ENCODE peak calls at places on chromosomes 13 and 19, in seven cellular contexts. One of them, this sample, is unnamed.

GRCh38 chr13:80131204-80131603 is 209.7 kb downstream of the SPRY2 start:
- DNase-seq in lower lobe of right lung: peak
- DNase-seq in heart right ventricle: peak
- DNase-seq in left ventricle myocardium inferior: peak
- DNase-seq in GM12865: no peak
- DNase-seq in transverse colon: peak
- DNase-seq in foreskin fibroblast: peak
- DNase-seq in this sample: peak

GRCh38 chr13:26497991-26498423 is 59.5 kb upstream of the WASF3 start:
- DNase-seq in lower lobe of right lung: no peak
- DNase-seq in heart right ventricle: no peak
- DNase-seq in foreskin fibroblast: peak
- DNase-seq in transverse colon: no peak
- DNase-seq in left ventricle myocardium inferior: no peak
- DNase-seq in GM12865: no peak
- DNase-seq in this sample: no peak

GRCh38 chr19:17240062-17240854 is 5.5 kb downstream of the NR2F6 start:
- DNase-seq in lower lobe of right lung: no peak
- DNase-seq in GM12865: no peak
- DNase-seq in transverse colon: peak
- DNase-seq in foreskin fibroblast: no peak
- DNase-seq in heart right ventricle: no peak
- DNase-seq in left ventricle myocardium inferior: no peak
- DNase-seq in this sample: no peak

GRCh38 chr19:45791744-45792481 is 732 bp downstream of the DMWD start:
- DNase-seq in transverse colon: no peak
- DNase-seq in heart right ventricle: no peak
- DNase-seq in lower lobe of right lung: no peak
- DNase-seq in left ventricle myocardium inferior: no peak
- DNase-seq in GM12865: peak
- DNase-seq in foreskin fibroblast: no peak
- DNase-seq in this sample: no peak

GRCh38 chr19:18340237-18340989 is at the start of gene PGPEP1:
- DNase-seq in GM12865: peak
- DNase-seq in left ventricle myocardium inferior: peak
- DNase-seq in lower lobe of right lung: peak
- DNase-seq in foreskin fibroblast: peak
- DNase-seq in heart right ventricle: peak
- DNase-seq in transverse colon: peak
- DNase-seq in this sample: peak

GRCh38 chr13:79767126-79767525 is 286.2 kb downstream of the NDFIP2 start:
- DNase-seq in foreskin fibroblast: no peak
- DNase-seq in heart right ventricle: no peak
- DNase-seq in transverse colon: no peak
- DNase-seq in left ventricle myocardium inferior: no peak
- DNase-seq in GM12865: no peak
- DNase-seq in lower lobe of right lung: no peak
- DNase-seq in this sample: no peak

GRCh38 chr13:111027481-111028439 is 87.3 kb upstream of the ARHGEF7 start:
- DNase-seq in lower lobe of right lung: no peak
- DNase-seq in left ventricle myocardium inferior: no peak
- DNase-seq in transverse colon: no peak
- DNase-seq in heart right ventricle: no peak
- DNase-seq in foreskin fibroblast: peak
- DNase-seq in GM12865: no peak
- DNase-seq in this sample: no peak

GRCh38 chr19:5018224-5019015 is 49.5 kb downstream of the KDM4B start:
- DNase-seq in lower lobe of right lung: no peak
- DNase-seq in foreskin fibroblast: peak
- DNase-seq in transverse colon: no peak
- DNase-seq in left ventricle myocardium inferior: no peak
- DNase-seq in GM12865: no peak
- DNase-seq in heart right ventricle: no peak
- DNase-seq in this sample: no peak

GRCh38 chr19:56960959-56961622 is 120.6 kb upstream of the PEG3 start:
- DNase-seq in foreskin fibroblast: no peak
- DNase-seq in transverse colon: no peak
- DNase-seq in heart right ventricle: no peak
- DNase-seq in GM12865: no peak
- DNase-seq in left ventricle myocardium inferior: no peak
- DNase-seq in lower lobe of right lung: no peak
- DNase-seq in this sample: no peak

GRCh38 chr19:11324079-11324661 is 15.3 kb downstream of the RAB3D start:
- DNase-seq in left ventricle myocardium inferior: peak
- DNase-seq in lower lobe of right lung: peak
- DNase-seq in heart right ventricle: peak
- DNase-seq in GM12865: peak
- DNase-seq in foreskin fibroblast: peak
- DNase-seq in transverse colon: peak
- DNase-seq in this sample: peak

GRCh38 chr19:18839465-18840287 is 7.9 kb downstream of the UPF1 start:
- DNase-seq in foreskin fibroblast: peak
- DNase-seq in heart right ventricle: no peak
- DNase-seq in transverse colon: no peak
- DNase-seq in GM12865: no peak
- DNase-seq in left ventricle myocardium inferior: no peak
- DNase-seq in lower lobe of right lung: no peak
- DNase-seq in this sample: no peak

GRCh38 chr19:33683881-33684549 is 62.3 kb downstream of the CHST8 start:
- DNase-seq in left ventricle myocardium inferior: no peak
- DNase-seq in heart right ventricle: peak
- DNase-seq in transverse colon: no peak
- DNase-seq in foreskin fibroblast: peak
- DNase-seq in GM12865: peak
- DNase-seq in lower lobe of right lung: no peak
- DNase-seq in this sample: no peak

GRCh38 chr19:10984166-10984735 is 23.4 kb downstream of the SMARCA4 start:
- DNase-seq in heart right ventricle: no peak
- DNase-seq in foreskin fibroblast: no peak
- DNase-seq in transverse colon: no peak
- DNase-seq in lower lobe of right lung: no peak
- DNase-seq in GM12865: no peak
- DNase-seq in left ventricle myocardium inferior: no peak
- DNase-seq in this sample: no peak

GRCh38 chr19:31128291-31128690 is 220.9 kb downstream of the TSHZ3 start:
- DNase-seq in transverse colon: no peak
- DNase-seq in foreskin fibroblast: no peak
- DNase-seq in lower lobe of right lung: no peak
- DNase-seq in left ventricle myocardium inferior: no peak
- DNase-seq in heart right ventricle: no peak
- DNase-seq in GM12865: no peak
- DNase-seq in this sample: no peak

GRCh38 chr19:49403404-49404187 is 15.5 kb downstream of the KASH5 start:
- DNase-seq in lower lobe of right lung: no peak
- DNase-seq in heart right ventricle: no peak
- DNase-seq in GM12865: peak
- DNase-seq in transverse colon: no peak
- DNase-seq in foreskin fibroblast: no peak
- DNase-seq in left ventricle myocardium inferior: no peak
- DNase-seq in this sample: no peak

GRCh38 chr19:18815673-18816072 is 16.1 kb upstream of the UPF1 start:
- DNase-seq in left ventricle myocardium inferior: no peak
- DNase-seq in lower lobe of right lung: no peak
- DNase-seq in foreskin fibroblast: no peak
- DNase-seq in heart right ventricle: no peak
- DNase-seq in transverse colon: no peak
- DNase-seq in GM12865: no peak
- DNase-seq in this sample: no peak

GRCh38 chr13:52809310-52809769 is 39.1 kb downstream of the PCDH8 start:
- DNase-seq in heart right ventricle: peak
- DNase-seq in lower lobe of right lung: peak
- DNase-seq in foreskin fibroblast: peak
- DNase-seq in transverse colon: peak
- DNase-seq in left ventricle myocardium inferior: peak
- DNase-seq in GM12865: peak
- DNase-seq in this sample: no peak

GRCh38 chr13:50365683-50366391 is 350.6 kb downstream of the KCNRG start:
- DNase-seq in lower lobe of right lung: peak
- DNase-seq in GM12865: peak
- DNase-seq in transverse colon: peak
- DNase-seq in heart right ventricle: no peak
- DNase-seq in foreskin fibroblast: peak
- DNase-seq in left ventricle myocardium inferior: no peak
- DNase-seq in this sample: no peak

GRCh38 chr13:91058066-91058465 is 289.4 kb upstream of the MIR17HG start:
- DNase-seq in GM12865: peak
- DNase-seq in lower lobe of right lung: no peak
- DNase-seq in transverse colon: no peak
- DNase-seq in foreskin fibroblast: no peak
- DNase-seq in left ventricle myocardium inferior: no peak
- DNase-seq in heart right ventricle: no peak
- DNase-seq in this sample: no peak

GRCh38 chr13:72284791-72285190 is 417.8 kb upstream of the DACH1 start:
- DNase-seq in heart right ventricle: no peak
- DNase-seq in transverse colon: no peak
- DNase-seq in left ventricle myocardium inferior: no peak
- DNase-seq in lower lobe of right lung: no peak
- DNase-seq in foreskin fibroblast: no peak
- DNase-seq in GM12865: no peak
- DNase-seq in this sample: no peak

DNA sequence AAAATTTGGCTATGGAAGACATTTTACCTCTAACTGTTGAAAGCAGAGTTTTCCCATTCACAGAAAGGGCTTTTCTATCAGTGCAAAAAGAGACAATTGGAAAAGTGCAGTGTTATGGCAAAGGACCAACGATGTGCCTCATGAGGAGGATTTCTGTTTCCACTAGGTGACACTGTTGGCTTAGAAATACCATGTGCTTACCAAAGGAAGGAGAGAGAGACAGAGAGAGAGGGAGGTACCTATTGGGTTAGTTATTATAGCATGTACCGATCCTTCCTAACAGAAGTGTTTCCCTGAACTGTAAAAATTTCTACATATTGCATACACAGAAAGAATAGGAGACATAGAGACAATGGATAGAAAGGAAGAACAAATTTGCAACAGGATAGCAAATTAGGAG is 23.9 kb upstream of the PSG4 start:
- DNase-seq in left ventricle myocardium inferior: no peak
- DNase-seq in lower lobe of right lung: no peak
- DNase-seq in foreskin fibroblast: peak
- DNase-seq in heart right ventricle: no peak
- DNase-seq in GM12865: no peak
- DNase-seq in transverse colon: no peak
- DNase-seq in this sample: no peak
- TF ChIP-seq CTCF in left ventricle myocardium inferior: peak
- TF ChIP-seq CTCF in lower lobe of right lung: no peak
- TF ChIP-seq CTCF in foreskin fibroblast: no peak
- TF ChIP-seq CTCF in heart right ventricle: no peak
- TF ChIP-seq CTCF in GM12865: no peak
- TF ChIP-seq CTCF in transverse colon: no peak
- TF ChIP-seq CTCF in this sample: no peak

GRCh38 chr13:42246541-42246940 is 25.4 kb upstream of the AKAP11 start:
- DNase-seq in GM12865: no peak
- DNase-seq in lower lobe of right lung: no peak
- DNase-seq in transverse colon: no peak
- DNase-seq in foreskin fibroblast: no peak
- DNase-seq in left ventricle myocardium inferior: no peak
- DNase-seq in heart right ventricle: no peak
- DNase-seq in this sample: no peak

GRCh38 chr13:42247883-42248282 is 24.1 kb upstream of the AKAP11 start:
- DNase-seq in foreskin fibroblast: peak
- DNase-seq in heart right ventricle: no peak
- DNase-seq in lower lobe of right lung: no peak
- DNase-seq in left ventricle myocardium inferior: no peak
- DNase-seq in GM12865: no peak
- DNase-seq in transverse colon: no peak
- DNase-seq in this sample: no peak
- H3K4me3 ChIP-seq in foreskin fibroblast: no peak
- H3K4me3 ChIP-seq in heart right ventricle: no peak
- H3K4me3 ChIP-seq in lower lobe of right lung: no peak
- H3K4me3 ChIP-seq in left ventricle myocardium inferior: no peak
- H3K4me3 ChIP-seq in GM12865: no peak
- H3K4me3 ChIP-seq in transverse colon: no peak
- H3K4me3 ChIP-seq in this sample: no peak

GRCh38 chr19:13366529-13367143 is 139.6 kb downstream of the CACNA1A start:
- DNase-seq in lower lobe of right lung: no peak
- DNase-seq in heart right ventricle: no peak
- DNase-seq in transverse colon: no peak
- DNase-seq in foreskin fibroblast: peak
- DNase-seq in left ventricle myocardium inferior: no peak
- DNase-seq in GM12865: peak
- DNase-seq in this sample: no peak
- TF ChIP-seq CTCF in lower lobe of right lung: no peak
- TF ChIP-seq CTCF in heart right ventricle: no peak
- TF ChIP-seq CTCF in transverse colon: no peak
- TF ChIP-seq CTCF in foreskin fibroblast: peak
- TF ChIP-seq CTCF in left ventricle myocardium inferior: peak
- TF ChIP-seq CTCF in GM12865: peak
- TF ChIP-seq CTCF in this sample: no peak

DNA sequence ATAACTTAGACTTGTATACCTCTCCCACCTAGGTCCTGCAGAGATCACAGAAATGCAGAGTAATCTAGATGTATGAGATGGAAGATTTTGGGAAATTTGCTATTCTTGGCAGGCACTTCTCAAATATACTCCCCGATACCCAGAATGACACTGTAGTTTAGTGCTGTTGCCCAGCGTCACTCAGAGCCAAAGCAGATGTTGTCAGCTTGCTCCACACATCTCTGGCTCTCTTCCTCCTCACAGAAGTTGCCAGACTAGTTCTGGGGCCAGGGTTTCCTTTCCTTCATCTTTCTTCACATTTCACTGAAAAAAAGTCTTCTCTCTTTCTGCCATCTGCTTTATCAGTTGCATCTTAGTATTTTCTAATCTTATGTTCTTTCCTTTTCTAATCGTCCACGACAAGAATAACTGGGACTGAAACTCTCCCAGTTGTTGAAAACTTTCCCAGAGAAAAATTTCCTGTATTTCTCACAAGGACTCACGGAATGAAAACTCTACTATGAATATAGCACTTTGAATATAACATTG is 251.4 kb downstream of the RGCC start:
- DNase-seq in heart right ventricle: peak
- DNase-seq in GM12865: no peak
- DNase-seq in lower lobe of right lung: no peak
- DNase-seq in transverse colon: no peak
- DNase-seq in left ventricle myocardium inferior: peak
- DNase-seq in foreskin fibroblast: no peak
- DNase-seq in this sample: no peak
- H3K4me3 ChIP-seq in heart right ventricle: no peak
- H3K4me3 ChIP-seq in GM12865: no peak
- H3K4me3 ChIP-seq in lower lobe of right lung: no peak
- H3K4me3 ChIP-seq in transverse colon: no peak
- H3K4me3 ChIP-seq in left ventricle myocardium inferior: no peak
- H3K4me3 ChIP-seq in foreskin fibroblast: no peak
- H3K4me3 ChIP-seq in this sample: no peak

DNA sequence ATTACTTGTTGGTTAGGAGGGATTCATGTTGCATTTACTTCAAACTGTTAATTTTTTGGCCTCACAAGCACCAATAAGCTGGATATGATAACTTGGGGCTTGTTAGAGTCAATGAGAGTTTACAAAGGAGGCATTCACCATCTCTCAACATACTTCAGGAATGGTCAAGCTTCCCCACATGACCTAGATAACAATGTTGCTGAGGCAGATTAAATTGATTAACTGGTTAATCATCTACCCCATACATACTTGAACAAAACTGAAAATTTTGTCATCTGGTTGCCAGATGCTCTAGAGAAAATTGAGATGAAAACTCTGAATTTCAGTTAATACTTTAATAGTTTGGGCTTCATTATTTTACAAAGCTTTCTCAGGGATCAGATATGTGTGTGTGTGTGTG is 43.0 kb upstream of the UBL3 start:
- DNase-seq in GM12865: no peak
- DNase-seq in left ventricle myocardium inferior: no peak
- DNase-seq in lower lobe of right lung: no peak
- DNase-seq in transverse colon: no peak
- DNase-seq in foreskin fibroblast: peak
- DNase-seq in heart right ventricle: no peak
- DNase-seq in this sample: no peak
- TF ChIP-seq CTCF in GM12865: no peak
- TF ChIP-seq CTCF in left ventricle myocardium inferior: no peak
- TF ChIP-seq CTCF in lower lobe of right lung: no peak
- TF ChIP-seq CTCF in transverse colon: no peak
- TF ChIP-seq CTCF in foreskin fibroblast: no peak
- TF ChIP-seq CTCF in heart right ventricle: no peak
- TF ChIP-seq CTCF in this sample: no peak